ENCODE peak calls at places on chromosomes 5 and 9, in ten cellular contexts. J is uterus, H is ovary, M is right cardiac atrium, G is Peyer's patch, U is A549, P is endothelial cell of umbilical vein, F is fibroblast of lung, X is HCT116, I is GM23338. O is an unnamed sample.
A peak's percentile ranks its signal among the peaks of the same experiment; 100 is the strongest.

GRCh38 chr9:14315754-14316573 is 2.0 kb upstream of the NFIB start:
- DNase-seq in J (peak; percentile 52), M (peak; percentile 74), G (no peak), I (peak; percentile 69), F (peak; percentile 61), X (no peak), U (peak; percentile 76), P (peak; percentile 75), H (peak; percentile 50), O (peak; percentile 76)

GRCh38 chr5:1460054-1460682 is 14.9 kb upstream of the SLC6A3 start:
- DNase-seq in P (no peak), X (no peak), G (peak; percentile 38), M (no peak), F (no peak), J (no peak), I (no peak), H (no peak), U (no peak), O (no peak)

GRCh38 chr5:139668064-139668880 is 20.1 kb downstream of the CXXC5 start:
- DNase-seq in I (peak; percentile 82), G (no peak), F (peak; percentile 58), H (no peak), M (peak; percentile 81), J (no peak), X (no peak), P (peak; percentile 50), U (no peak), O (no peak)

GRCh38 chr5:142017832-142018427 is 5.1 kb upstream of the GNPDA1 start:
- DNase-seq in F (peak; percentile 92), U (no peak), G (no peak), M (no peak), J (no peak), P (no peak), H (no peak), I (no peak), X (no peak), O (no peak)

GRCh38 chr5:159441441-159441840 is 111.2 kb upstream of the IL12B start:
- DNase-seq in U (peak; percentile 58), M (peak; percentile 62), G (no peak), H (no peak), I (peak; percentile 68), X (peak; percentile 15), J (no peak), F (no peak), P (no peak), O (no peak)

GRCh38 chr5:95406426-95407093 is 15.4 kb downstream of the FAM81B start:
- DNase-seq in F (peak; percentile 13), P (peak; percentile 30), M (no peak), U (no peak), G (no peak), I (no peak), J (no peak), H (no peak), X (no peak), O (no peak)

GRCh38 chr9:18947772-18948391 is 85.1 kb downstream of the SAXO1 start:
- DNase-seq in P (no peak), J (no peak), G (no peak), X (no peak), F (no peak), H (no peak), M (no peak), U (no peak), I (no peak), O (no peak)

GRCh38 chr5:9686211-9686610 is 56.1 kb upstream of the TAS2R1 start:
- DNase-seq in M (no peak), G (no peak), F (peak; percentile 78), P (no peak), I (no peak), H (no peak), J (no peak), U (no peak), X (no peak), O (no peak)

GRCh38 chr5:36440300-36440699 is 138.6 kb upstream of the RANBP3L start:
- DNase-seq in F (no peak), P (no peak), H (no peak), I (no peak), U (no peak), G (no peak), X (no peak), J (no peak), M (no peak), O (no peak)

GRCh38 chr5:10250804-10251276 is 760 bp downstream of the CCT5 start:
- DNase-seq in P (peak; percentile 37), M (no peak), X (no peak), F (peak; percentile 39), H (no peak), J (no peak), I (no peak), G (no peak), U (no peak), O (no peak)

GRCh38 chr5:7671420-7671819 is 179.5 kb downstream of the CFAP90 start:
- DNase-seq in H (no peak), U (no peak), J (no peak), I (no peak), P (no peak), X (no peak), G (no peak), M (no peak), F (peak; percentile 29), O (no peak)

GRCh38 chr5:36215910-36216309 is 25.8 kb downstream of the NADK2 start:
- DNase-seq in X (no peak), P (no peak), H (no peak), J (no peak), U (no peak), M (no peak), G (no peak), F (no peak), I (no peak), O (no peak)

GRCh38 chr5:141489841-141490240 is 960 bp downstream of the PCDHGC5 start:
- DNase-seq in F (no peak), P (no peak), H (no peak), M (no peak), I (no peak), J (no peak), X (no peak), G (no peak), U (no peak), O (no peak)

DNA sequence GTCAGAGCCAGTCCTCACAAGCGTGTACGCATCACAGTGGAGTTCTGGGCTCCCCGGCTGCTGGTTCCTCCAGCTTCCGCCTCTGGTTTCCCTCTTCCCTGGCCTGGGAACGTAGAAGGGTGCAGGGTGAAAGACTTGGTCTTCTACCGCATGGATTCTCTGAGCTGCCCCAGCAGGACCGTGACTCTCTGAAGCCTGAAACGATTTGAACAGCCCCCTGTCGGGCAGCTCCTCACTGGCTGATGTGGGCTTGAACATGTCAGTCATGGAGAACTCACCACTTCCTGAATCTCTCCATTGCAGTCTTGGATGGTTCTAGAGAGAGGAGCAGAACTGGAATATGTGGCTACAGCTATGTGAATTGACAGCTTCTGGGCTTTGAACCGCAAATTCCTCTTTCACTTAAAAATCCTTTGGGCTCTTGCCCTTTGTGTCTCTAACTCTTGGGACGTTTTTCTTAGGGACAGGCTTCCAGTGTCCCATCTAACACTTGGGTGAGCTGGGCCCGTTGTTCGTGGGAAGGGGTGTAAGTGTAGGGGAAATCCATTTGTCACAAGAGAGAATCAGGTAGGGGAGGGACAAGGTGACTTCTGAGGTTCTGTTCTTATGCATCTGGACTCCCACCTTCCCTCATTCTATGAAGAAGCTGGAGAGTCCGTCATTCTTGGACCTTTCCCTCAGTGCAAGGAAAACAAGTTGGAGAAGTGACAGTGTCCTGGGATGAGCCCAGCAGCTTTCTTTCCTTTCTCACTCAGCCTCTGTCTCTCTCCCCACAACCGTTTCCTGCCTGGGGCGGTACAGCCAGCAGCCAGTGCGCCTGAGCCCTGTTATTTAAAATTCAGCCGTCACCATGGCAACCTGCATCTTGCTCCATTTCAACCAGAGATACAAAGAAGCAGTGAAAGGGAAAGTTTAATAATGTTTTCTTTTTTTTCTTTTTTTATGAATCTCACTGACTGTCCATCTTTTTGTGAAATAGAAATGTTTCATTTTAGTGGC is 84.7 kb downstream of the PTTG1 start:
- DNase-seq in I (peak; percentile 86), U (no peak), G (peak; percentile 79), X (no peak), P (no peak), H (no peak), F (peak; percentile 57), J (no peak), M (peak; percentile 81), O (no peak)
- H3K4me1 ChIP-seq in I (peaks cover 4% of the 10 kb centered on the region), U (no peaks in the 10 kb centered on the region), G (no peaks in the 10 kb centered on the region), X (no peaks in the 10 kb centered on the region), P (no peaks in the 10 kb centered on the region), H (no peaks in the 10 kb centered on the region), F (peaks cover 2% of the 10 kb centered on the region), J (no peaks in the 10 kb centered on the region), M (no peaks in the 10 kb centered on the region), O (no peaks in the 10 kb centered on the region)

GRCh38 chr5:68266457-68266856 is 50.9 kb downstream of the PIK3R1 start:
- DNase-seq in P (no peak), J (no peak), X (no peak), G (no peak), M (no peak), U (no peak), I (no peak), F (no peak), H (no peak), O (no peak)
- H3K4me1 ChIP-seq in P (peaks cover 3% of the 10 kb centered on the region), J (peaks cover 14% of the 10 kb centered on the region), X (no peaks in the 10 kb centered on the region), G (peaks cover 40% of the 10 kb centered on the region), M (peaks cover 25% of the 10 kb centered on the region), U (peaks cover 16% of the 10 kb centered on the region), I (no peaks in the 10 kb centered on the region), F (peaks cover 42% of the 10 kb centered on the region), H (peaks cover 20% of the 10 kb centered on the region), O (peaks cover 13% of the 10 kb centered on the region)

GRCh38 chr9:127944586-127945218 is 7.0 kb upstream of the DPM2 start:
- DNase-seq in P (no peak), J (no peak), U (no peak), H (no peak), I (no peak), F (no peak), X (no peak), M (peak; percentile 46), G (no peak), O (no peak)

GRCh38 chr9:127945942-127946341 is 8.3 kb upstream of the DPM2 start:
- DNase-seq in J (no peak), F (no peak), G (no peak), M (peak; percentile 29), H (no peak), X (no peak), P (no peak), I (no peak), U (no peak), O (no peak)

GRCh38 chr9:127945338-127945737 is 7.7 kb upstream of the DPM2 start:
- DNase-seq in U (no peak), G (no peak), I (no peak), X (no peak), M (no peak), P (no peak), F (no peak), H (no peak), J (no peak), O (no peak)

GRCh38 chr9:127947841-127948710 is 10.4 kb upstream of the DPM2 start:
- DNase-seq in M (peak; percentile 34), F (no peak), J (no peak), P (no peak), H (no peak), U (no peak), X (no peak), I (no peak), G (no peak), O (no peak)

GRCh38 chr9:127946728-127947127 is 9.1 kb upstream of the DPM2 start:
- DNase-seq in P (no peak), X (no peak), U (no peak), M (peak; percentile 52), I (no peak), F (no peak), G (no peak), H (no peak), J (no peak), O (no peak)
- H3K4me1 ChIP-seq in P (no peaks in the 10 kb centered on the region), X (peaks cover 20% of the 10 kb centered on the region), U (peaks cover 22% of the 10 kb centered on the region), M (peaks cover 8% of the 10 kb centered on the region), I (peaks cover 14% of the 10 kb centered on the region), F (no peaks in the 10 kb centered on the region), G (no peaks in the 10 kb centered on the region), H (peaks cover 9% of the 10 kb centered on the region), J (peaks cover 5% of the 10 kb centered on the region), O (no peaks in the 10 kb centered on the region)

GRCh38 chr9:134759001-134759607 is 117.5 kb downstream of the COL5A1 start:
- DNase-seq in G (no peak), P (no peak), F (peak; percentile 61), I (no peak), X (no peak), H (no peak), M (no peak), J (no peak), U (no peak), O (no peak)
- H3K4me1 ChIP-seq in G (no peaks in the 10 kb centered on the region), P (no peaks in the 10 kb centered on the region), F (no peaks in the 10 kb centered on the region), I (no peaks in the 10 kb centered on the region), X (no peaks in the 10 kb centered on the region), H (no peaks in the 10 kb centered on the region), M (no peaks in the 10 kb centered on the region), J (no peaks in the 10 kb centered on the region), U (no peaks in the 10 kb centered on the region), O (no peaks in the 10 kb centered on the region)

O was measured in aorta.